ENCODE peak calls at places on chromosomes 13 and 19, in nine cellular contexts. One of them, this sample, is unnamed.

GRCh38 chr13:30884543-30884942 is 21.5 kb upstream of the MEDAG start:
- DNase-seq in PC-3: no peak
- DNase-seq in cardiac fibroblast: no peak
- DNase-seq in CD4-positive, alpha-beta T cell: no peak
- DNase-seq in fibroblast of lung: no peak
- DNase-seq in glutamatergic neuron: no peak
- DNase-seq in prostate gland: no peak
- DNase-seq in upper lobe of left lung: no peak
- DNase-seq in esophagus squamous epithelium: no peak
- DNase-seq in this sample: no peak

GRCh38 chr13:87080100-87080779 is 590.9 kb upstream of the SLITRK5 start:
- DNase-seq in PC-3: no peak
- DNase-seq in cardiac fibroblast: no peak
- DNase-seq in CD4-positive, alpha-beta T cell: no peak
- DNase-seq in fibroblast of lung: no peak
- DNase-seq in glutamatergic neuron: no peak
- DNase-seq in prostate gland: no peak
- DNase-seq in upper lobe of left lung: peak; percentile 58
- DNase-seq in esophagus squamous epithelium: no peak
- DNase-seq in this sample: no peak

GRCh38 chr13:48492123-48493075 is 40.5 kb downstream of the RCBTB2 start:
- DNase-seq in PC-3: no peak
- DNase-seq in cardiac fibroblast: peak; percentile 88
- DNase-seq in CD4-positive, alpha-beta T cell: peak; percentile 51
- DNase-seq in fibroblast of lung: peak; percentile 52
- DNase-seq in glutamatergic neuron: no peak
- DNase-seq in prostate gland: peak; percentile 30
- DNase-seq in upper lobe of left lung: no peak
- DNase-seq in esophagus squamous epithelium: peak; percentile 27
- DNase-seq in this sample: peak; percentile 52

GRCh38 chr13:102724923-102725322 is 30.1 kb upstream of the METTL21C start:
- DNase-seq in PC-3: peak; percentile 56
- DNase-seq in cardiac fibroblast: peak; percentile 75
- DNase-seq in CD4-positive, alpha-beta T cell: no peak
- DNase-seq in fibroblast of lung: peak; percentile 65
- DNase-seq in glutamatergic neuron: no peak
- DNase-seq in prostate gland: no peak
- DNase-seq in upper lobe of left lung: no peak
- DNase-seq in esophagus squamous epithelium: no peak
- DNase-seq in this sample: peak; percentile 17

GRCh38 chr19:13020002-13020414 is 24.7 kb downstream of the NFIX start:
- DNase-seq in PC-3: peak; percentile 51
- DNase-seq in cardiac fibroblast: no peak
- DNase-seq in CD4-positive, alpha-beta T cell: no peak
- DNase-seq in fibroblast of lung: no peak
- DNase-seq in glutamatergic neuron: no peak
- DNase-seq in prostate gland: no peak
- DNase-seq in upper lobe of left lung: no peak
- DNase-seq in esophagus squamous epithelium: no peak
- DNase-seq in this sample: no peak

GRCh38 chr13:20702945-20703784 is at the start of gene IL17D:
- DNase-seq in PC-3: no peak
- DNase-seq in cardiac fibroblast: no peak
- DNase-seq in CD4-positive, alpha-beta T cell: peak; percentile 12
- DNase-seq in fibroblast of lung: no peak
- DNase-seq in glutamatergic neuron: peak; percentile 56
- DNase-seq in prostate gland: no peak
- DNase-seq in upper lobe of left lung: peak; percentile 91
- DNase-seq in esophagus squamous epithelium: no peak
- DNase-seq in this sample: peak; percentile 82

GRCh38 chr19:19211499-19212432 is at the start of gene NCAN:
- DNase-seq in PC-3: no peak
- DNase-seq in cardiac fibroblast: no peak
- DNase-seq in CD4-positive, alpha-beta T cell: no peak
- DNase-seq in fibroblast of lung: no peak
- DNase-seq in glutamatergic neuron: peak; percentile 82
- DNase-seq in prostate gland: no peak
- DNase-seq in upper lobe of left lung: peak; percentile 78
- DNase-seq in esophagus squamous epithelium: no peak
- DNase-seq in this sample: peak; percentile 13

GRCh38 chr13:47417485-47417884 is 520.6 kb upstream of the HTR2A start:
- DNase-seq in PC-3: no peak
- DNase-seq in cardiac fibroblast: no peak
- DNase-seq in CD4-positive, alpha-beta T cell: no peak
- DNase-seq in fibroblast of lung: no peak
- DNase-seq in glutamatergic neuron: no peak
- DNase-seq in prostate gland: no peak
- DNase-seq in upper lobe of left lung: no peak
- DNase-seq in esophagus squamous epithelium: no peak
- DNase-seq in this sample: no peak

GRCh38 chr19:48064509-48064908 is 20.6 kb upstream of the CABP5 start:
- DNase-seq in PC-3: no peak
- DNase-seq in cardiac fibroblast: no peak
- DNase-seq in CD4-positive, alpha-beta T cell: no peak
- DNase-seq in fibroblast of lung: no peak
- DNase-seq in glutamatergic neuron: no peak
- DNase-seq in prostate gland: no peak
- DNase-seq in upper lobe of left lung: no peak
- DNase-seq in esophagus squamous epithelium: no peak
- DNase-seq in this sample: no peak

GRCh38 chr19:48926909-48927308 is 6.6 kb upstream of the DHDH start:
- DNase-seq in PC-3: peak; percentile 95
- DNase-seq in cardiac fibroblast: peak; percentile 98
- DNase-seq in CD4-positive, alpha-beta T cell: no peak
- DNase-seq in fibroblast of lung: peak; percentile 98
- DNase-seq in glutamatergic neuron: no peak
- DNase-seq in prostate gland: peak; percentile 90
- DNase-seq in upper lobe of left lung: no peak
- DNase-seq in esophagus squamous epithelium: no peak
- DNase-seq in this sample: no peak

GRCh38 chr19:32177686-32178085 is 167.7 kb upstream of the ZNF507 start:
- DNase-seq in PC-3: no peak
- DNase-seq in cardiac fibroblast: no peak
- DNase-seq in CD4-positive, alpha-beta T cell: no peak
- DNase-seq in fibroblast of lung: no peak
- DNase-seq in glutamatergic neuron: no peak
- DNase-seq in prostate gland: no peak
- DNase-seq in upper lobe of left lung: no peak
- DNase-seq in esophagus squamous epithelium: no peak
- DNase-seq in this sample: no peak

GRCh38 chr13:34591163-34591562 is 350.9 kb upstream of the NBEA start:
- DNase-seq in PC-3: no peak
- DNase-seq in cardiac fibroblast: no peak
- DNase-seq in CD4-positive, alpha-beta T cell: no peak
- DNase-seq in fibroblast of lung: no peak
- DNase-seq in glutamatergic neuron: no peak
- DNase-seq in prostate gland: no peak
- DNase-seq in upper lobe of left lung: no peak
- DNase-seq in esophagus squamous epithelium: no peak
- DNase-seq in this sample: no peak

GRCh38 chr13:34588362-34588761 is 353.7 kb upstream of the NBEA start:
- DNase-seq in PC-3: no peak
- DNase-seq in cardiac fibroblast: no peak
- DNase-seq in CD4-positive, alpha-beta T cell: no peak
- DNase-seq in fibroblast of lung: no peak
- DNase-seq in glutamatergic neuron: no peak
- DNase-seq in prostate gland: no peak
- DNase-seq in upper lobe of left lung: peak; percentile 44
- DNase-seq in esophagus squamous epithelium: no peak
- DNase-seq in this sample: no peak

GRCh38 chr13:34589581-34589980 is 352.5 kb upstream of the NBEA start:
- DNase-seq in PC-3: no peak
- DNase-seq in cardiac fibroblast: no peak
- DNase-seq in CD4-positive, alpha-beta T cell: no peak
- DNase-seq in fibroblast of lung: no peak
- DNase-seq in glutamatergic neuron: no peak
- DNase-seq in prostate gland: no peak
- DNase-seq in upper lobe of left lung: no peak
- DNase-seq in esophagus squamous epithelium: no peak
- DNase-seq in this sample: no peak

GRCh38 chr13:34594507-34594906 is 347.6 kb upstream of the NBEA start:
- DNase-seq in PC-3: no peak
- DNase-seq in cardiac fibroblast: no peak
- DNase-seq in CD4-positive, alpha-beta T cell: no peak
- DNase-seq in fibroblast of lung: no peak
- DNase-seq in glutamatergic neuron: no peak
- DNase-seq in prostate gland: no peak
- DNase-seq in upper lobe of left lung: no peak
- DNase-seq in esophagus squamous epithelium: no peak
- DNase-seq in this sample: no peak

DNA sequence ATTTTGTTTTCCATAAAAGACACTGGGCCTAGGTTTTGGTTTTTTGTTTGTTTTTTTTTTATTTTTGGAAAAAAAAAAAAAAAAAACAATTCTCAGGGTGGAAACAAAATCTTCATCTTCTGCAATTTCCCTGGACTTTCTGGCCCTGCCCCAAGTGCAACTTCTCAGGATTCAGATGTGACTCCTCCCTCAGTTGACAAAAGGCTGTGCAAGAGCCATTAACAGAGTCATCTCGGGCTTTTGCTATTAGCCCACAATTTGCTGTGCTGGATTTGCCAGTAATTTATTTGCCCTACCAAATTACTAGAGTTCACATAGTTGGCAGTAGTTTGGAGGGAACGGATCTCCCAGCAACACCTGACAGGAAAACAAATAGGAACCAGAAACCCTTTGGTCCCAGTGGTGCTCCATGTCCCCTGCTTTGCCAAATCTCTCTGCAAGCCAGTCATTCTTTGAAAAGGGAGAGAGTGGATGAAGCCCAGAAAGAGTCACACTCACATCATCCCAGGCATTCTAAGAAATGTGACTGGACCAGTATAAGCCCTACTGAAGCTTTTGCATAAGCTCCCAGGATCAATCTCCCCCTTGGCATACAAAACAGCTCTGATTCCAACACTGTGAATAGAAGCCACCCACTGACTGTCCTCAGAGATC is 350.1 kb upstream of the NBEA start:
- DNase-seq in PC-3: no peak
- DNase-seq in cardiac fibroblast: no peak
- DNase-seq in CD4-positive, alpha-beta T cell: no peak
- DNase-seq in fibroblast of lung: no peak
- DNase-seq in glutamatergic neuron: no peak
- DNase-seq in prostate gland: peak; percentile 5
- DNase-seq in upper lobe of left lung: no peak
- DNase-seq in esophagus squamous epithelium: no peak
- DNase-seq in this sample: no peak
- TF ChIP-seq CTCF in PC-3: no peak
- TF ChIP-seq CTCF in cardiac fibroblast: no peak
- TF ChIP-seq CTCF in CD4-positive, alpha-beta T cell: no peak
- TF ChIP-seq CTCF in fibroblast of lung: no peak
- TF ChIP-seq CTCF in glutamatergic neuron: no peak
- TF ChIP-seq CTCF in prostate gland: no peak
- TF ChIP-seq CTCF in upper lobe of left lung: no peak
- TF ChIP-seq CTCF in esophagus squamous epithelium: no peak
- TF ChIP-seq CTCF in this sample: no peak

GRCh38 chr19:15087182-15087581 is 5.2 kb downstream of the OR1I1 start:
- DNase-seq in PC-3: no peak
- DNase-seq in cardiac fibroblast: no peak
- DNase-seq in CD4-positive, alpha-beta T cell: no peak
- DNase-seq in fibroblast of lung: no peak
- DNase-seq in glutamatergic neuron: no peak
- DNase-seq in prostate gland: no peak
- DNase-seq in upper lobe of left lung: no peak
- DNase-seq in esophagus squamous epithelium: no peak
- DNase-seq in this sample: no peak

GRCh38 chr19:15093001-15093400 is 11.0 kb downstream of the OR1I1 start:
- DNase-seq in PC-3: no peak
- DNase-seq in cardiac fibroblast: no peak
- DNase-seq in CD4-positive, alpha-beta T cell: no peak
- DNase-seq in fibroblast of lung: no peak
- DNase-seq in glutamatergic neuron: no peak
- DNase-seq in prostate gland: no peak
- DNase-seq in upper lobe of left lung: no peak
- DNase-seq in esophagus squamous epithelium: no peak
- DNase-seq in this sample: no peak

GRCh38 chr19:15096223-15096622 is 11.0 kb upstream of the SYDE1 start:
- DNase-seq in PC-3: no peak
- DNase-seq in cardiac fibroblast: no peak
- DNase-seq in CD4-positive, alpha-beta T cell: no peak
- DNase-seq in fibroblast of lung: no peak
- DNase-seq in glutamatergic neuron: no peak
- DNase-seq in prostate gland: no peak
- DNase-seq in upper lobe of left lung: no peak
- DNase-seq in esophagus squamous epithelium: no peak
- DNase-seq in this sample: no peak

GRCh38 chr19:15091918-15092753 is 10.1 kb downstream of the OR1I1 start:
- DNase-seq in PC-3: peak; percentile 89
- DNase-seq in cardiac fibroblast: peak; percentile 84
- DNase-seq in CD4-positive, alpha-beta T cell: peak; percentile 9
- DNase-seq in fibroblast of lung: peak; percentile 77
- DNase-seq in glutamatergic neuron: no peak
- DNase-seq in prostate gland: peak; percentile 59
- DNase-seq in upper lobe of left lung: no peak
- DNase-seq in esophagus squamous epithelium: no peak
- DNase-seq in this sample: peak; percentile 58
- TF ChIP-seq CTCF in PC-3: peak; percentile 80
- TF ChIP-seq CTCF in cardiac fibroblast: peak; percentile 63
- TF ChIP-seq CTCF in CD4-positive, alpha-beta T cell: peak; percentile 78
- TF ChIP-seq CTCF in fibroblast of lung: peak; percentile 63
- TF ChIP-seq CTCF in glutamatergic neuron: peak; percentile 82
- TF ChIP-seq CTCF in prostate gland: peak; percentile 52
- TF ChIP-seq CTCF in upper lobe of left lung: peak; percentile 45
- TF ChIP-seq CTCF in esophagus squamous epithelium: peak; percentile 50
- TF ChIP-seq CTCF in this sample: peak; percentile 46

DNA sequence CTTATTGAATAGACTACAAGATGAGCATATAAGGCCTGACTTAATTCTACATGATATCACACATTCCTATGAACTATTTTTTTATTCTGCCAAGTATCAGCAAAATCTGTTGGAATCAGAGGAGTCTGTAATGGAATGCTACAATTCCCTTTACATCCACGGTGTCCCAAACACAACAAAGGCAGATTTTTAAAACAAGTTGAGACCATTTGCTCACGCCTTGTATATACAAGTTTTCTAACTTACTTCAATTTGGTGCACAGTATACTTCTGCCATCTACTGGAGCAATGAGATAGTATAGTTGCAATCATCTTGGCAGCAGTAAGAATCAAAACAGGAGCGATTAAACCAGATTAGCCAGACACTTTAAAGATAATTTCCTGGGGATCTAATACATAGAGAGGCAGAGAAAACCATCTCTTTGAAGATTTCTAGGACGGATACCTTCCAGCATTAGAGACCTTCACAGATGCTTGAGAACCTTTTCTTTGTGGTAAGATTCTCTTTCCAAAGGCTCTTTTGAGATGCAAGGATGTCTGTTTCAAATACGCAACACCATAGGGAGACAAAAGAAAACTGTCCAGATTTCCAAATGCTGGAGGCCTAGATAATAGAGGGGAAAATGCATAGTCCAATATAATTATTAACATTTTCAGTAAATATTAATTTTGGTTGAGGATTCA is 302.0 kb upstream of the MIR17HG start:
- DNase-seq in PC-3: peak; percentile 33
- DNase-seq in cardiac fibroblast: peak; percentile 6
- DNase-seq in CD4-positive, alpha-beta T cell: no peak
- DNase-seq in fibroblast of lung: peak; percentile 29
- DNase-seq in glutamatergic neuron: no peak
- DNase-seq in prostate gland: no peak
- DNase-seq in upper lobe of left lung: no peak
- DNase-seq in esophagus squamous epithelium: no peak
- DNase-seq in this sample: no peak
- TF ChIP-seq CTCF in PC-3: peak; percentile 59
- TF ChIP-seq CTCF in cardiac fibroblast: no peak
- TF ChIP-seq CTCF in CD4-positive, alpha-beta T cell: no peak
- TF ChIP-seq CTCF in fibroblast of lung: peak; percentile 49
- TF ChIP-seq CTCF in glutamatergic neuron: no peak
- TF ChIP-seq CTCF in prostate gland: peak; percentile 40
- TF ChIP-seq CTCF in upper lobe of left lung: no peak
- TF ChIP-seq CTCF in esophagus squamous epithelium: no peak
- TF ChIP-seq CTCF in this sample: no peak

GRCh38 chr19:45078390-45079062 is 534 bp upstream of the GEMIN7 start:
- DNase-seq in PC-3: no peak
- DNase-seq in cardiac fibroblast: no peak
- DNase-seq in CD4-positive, alpha-beta T cell: no peak
- DNase-seq in fibroblast of lung: no peak
- DNase-seq in glutamatergic neuron: no peak
- DNase-seq in prostate gland: no peak
- DNase-seq in upper lobe of left lung: no peak
- DNase-seq in esophagus squamous epithelium: no peak
- DNase-seq in this sample: no peak
- TF ChIP-seq CTCF in PC-3: no peak
- TF ChIP-seq CTCF in cardiac fibroblast: no peak
- TF ChIP-seq CTCF in CD4-positive, alpha-beta T cell: no peak
- TF ChIP-seq CTCF in fibroblast of lung: no peak
- TF ChIP-seq CTCF in glutamatergic neuron: no peak
- TF ChIP-seq CTCF in prostate gland: no peak
- TF ChIP-seq CTCF in upper lobe of left lung: no peak
- TF ChIP-seq CTCF in esophagus squamous epithelium: no peak
- TF ChIP-seq CTCF in this sample: no peak

This sample was measured in GM20000.